ENCODE peak calls at places on chromosomes 5 and 9, in four cellular contexts. B is smooth muscle cell of the brain vasculature, F is NT2/D1, U is colonic mucosa. C is an unnamed sample.

GRCh38 chr5:25362799-25363198 is 718.0 kb upstream of the CDH10 start:
- DNase-seq in F (no peak), U (no peak), B (no peak), C (no peak)

GRCh38 chr5:174455301-174455700 is 269.1 kb upstream of the MSX2 start:
- DNase-seq in U (no peak), F (no peak), B (no peak), C (no peak)

GRCh38 chr5:36252722-36253340 is 11.1 kb upstream of the NADK2 start:
- DNase-seq in B (peak), U (no peak), F (no peak), C (no peak)

GRCh38 chr9:107480386-107480789 is 9.2 kb downstream of the KLF4 start:
- DNase-seq in F (no peak), U (peak), B (no peak), C (no peak)

GRCh38 chr5:154850255-154851062 is at the start of gene FAXDC2:
- DNase-seq in B (peak), U (peak), F (peak), C (no peak)

GRCh38 chr5:83118471-83118870 is 41.1 kb downstream of the XRCC4 start:
- DNase-seq in B (no peak), F (no peak), U (no peak), C (no peak)

GRCh38 chr9:136083558-136084190 is 11.4 kb downstream of the NACC2 start:
- DNase-seq in U (no peak), B (no peak), F (no peak), C (no peak)

GRCh38 chr9:89996106-89996505 is 391.3 kb downstream of the GADD45G start:
- DNase-seq in B (no peak), U (peak), F (no peak), C (no peak)

GRCh38 chr5:88886252-88886651 is 3.3 kb upstream of the MEF2C start:
- DNase-seq in U (no peak), B (no peak), F (no peak), C (no peak)

GRCh38 chr5:128254789-128255188 is 171.2 kb downstream of the SLC12A2 start:
- DNase-seq in U (no peak), B (no peak), F (no peak), C (no peak)

GRCh38 chr5:172903790-172904189 is 55.4 kb upstream of the RPL26L1 start:
- DNase-seq in U (peak), B (peak), F (no peak), C (no peak)

GRCh38 chr9:95317119-95317892 is at the start of gene FANCC:
- DNase-seq in B (peak), U (peak), F (peak), C (peak)

GRCh38 chr9:96113045-96113444 is 188.9 kb downstream of the HSD17B3 start:
- DNase-seq in B (no peak), U (no peak), F (no peak), C (no peak)

GRCh38 chr9:2727966-2728613 is 10.8 kb downstream of the KCNV2 start:
- DNase-seq in U (no peak), F (peak), B (peak), C (no peak)

GRCh38 chr5:19927919-19928318 is 60.1 kb downstream of the CDH18 start:
- DNase-seq in F (peak), B (no peak), U (no peak), C (no peak)

GRCh38 chr5:78920604-78921003 is 64.5 kb downstream of the ARSB start:
- DNase-seq in B (no peak), F (no peak), U (no peak), C (no peak)

GRCh38 chr5:180350296-180350695 is 2.8 kb downstream of the GFPT2 start:
- DNase-seq in B (no peak), U (no peak), F (no peak), C (no peak)

GRCh38 chr9:108756746-108757490 is 98.9 kb downstream of the ACTL7B start:
- DNase-seq in U (no peak), B (no peak), F (no peak), C (no peak)

C was measured in activated B cell treated with CpG ODN at 0.5 μM for 24 hours.